ENCODE peak calls at places on chromosomes 1 and 21, in four cellular contexts. One of them, this sample, is unnamed.

GRCh38 chr1:14520514-14521163 is 77.8 kb upstream of the KAZN start:
- DNase-seq in HEK293T: no peak
- DNase-seq in activated naive CD4-positive, alpha-beta T cell: no peak
- DNase-seq in activated T-cell treated with anti-CD3 and anti-CD28 coated beads, Interleukin-2, amount 50 U/mL, for 72 hours: no peak
- DNase-seq in this sample: no peak

GRCh38 chr21:37483776-37484175 is 117.2 kb downstream of the DYRK1A start:
- DNase-seq in HEK293T: no peak
- DNase-seq in activated naive CD4-positive, alpha-beta T cell: no peak
- DNase-seq in activated T-cell treated with anti-CD3 and anti-CD28 coated beads, Interleukin-2, amount 50 U/mL, for 72 hours: no peak
- DNase-seq in this sample: peak; percentile 26

GRCh38 chr21:15856813-15857212 is 127.0 kb downstream of the USP25 start:
- DNase-seq in HEK293T: no peak
- DNase-seq in activated naive CD4-positive, alpha-beta T cell: no peak
- DNase-seq in activated T-cell treated with anti-CD3 and anti-CD28 coated beads, Interleukin-2, amount 50 U/mL, for 72 hours: no peak
- DNase-seq in this sample: no peak

GRCh38 chr1:46486432-46487015 is 3.1 kb upstream of the DMBX1 start:
- DNase-seq in HEK293T: no peak
- DNase-seq in activated naive CD4-positive, alpha-beta T cell: no peak
- DNase-seq in activated T-cell treated with anti-CD3 and anti-CD28 coated beads, Interleukin-2, amount 50 U/mL, for 72 hours: no peak
- DNase-seq in this sample: no peak

GRCh38 chr1:1943834-1944570 is 24.9 kb upstream of the TMEM52 start:
- DNase-seq in HEK293T: peak; percentile 75
- DNase-seq in activated naive CD4-positive, alpha-beta T cell: peak; percentile 20
- DNase-seq in activated T-cell treated with anti-CD3 and anti-CD28 coated beads, Interleukin-2, amount 50 U/mL, for 72 hours: peak; percentile 59
- DNase-seq in this sample: peak; percentile 85

GRCh38 chr21:43644609-43645008 is 14.7 kb downstream of the HSF2BP start:
- DNase-seq in HEK293T: no peak
- DNase-seq in activated naive CD4-positive, alpha-beta T cell: no peak
- DNase-seq in activated T-cell treated with anti-CD3 and anti-CD28 coated beads, Interleukin-2, amount 50 U/mL, for 72 hours: no peak
- DNase-seq in this sample: no peak

GRCh38 chr1:105004515-105004914 is 1254.8 kb downstream of the AMY1C start:
- DNase-seq in HEK293T: no peak
- DNase-seq in activated naive CD4-positive, alpha-beta T cell: no peak
- DNase-seq in activated T-cell treated with anti-CD3 and anti-CD28 coated beads, Interleukin-2, amount 50 U/mL, for 72 hours: no peak
- DNase-seq in this sample: no peak

GRCh38 chr1:22295856-22296255 is 153.0 kb upstream of the WNT4 start:
- DNase-seq in HEK293T: no peak
- DNase-seq in activated naive CD4-positive, alpha-beta T cell: no peak
- DNase-seq in activated T-cell treated with anti-CD3 and anti-CD28 coated beads, Interleukin-2, amount 50 U/mL, for 72 hours: no peak
- DNase-seq in this sample: no peak

GRCh38 chr1:22641906-22642636 is 1.4 kb upstream of the C1QC start:
- DNase-seq in HEK293T: peak; percentile 87
- DNase-seq in activated naive CD4-positive, alpha-beta T cell: peak; percentile 50
- DNase-seq in activated T-cell treated with anti-CD3 and anti-CD28 coated beads, Interleukin-2, amount 50 U/mL, for 72 hours: peak; percentile 78
- DNase-seq in this sample: peak; percentile 90

This sample was measured in WTC11.